ENCODE peak calls at places on chromosome 21, in seven cellular contexts. W is aorta; X is left cardiac atrium; C is HT-29; H is endothelial cell of umbilical vein; S is T-cell; L is stimulated activated CD8-positive, alpha-beta memory T cell treated with anti-CD3 and anti-CD28 coated beads, Interleukin-4, amount 100 ng/mL, for 4 hours. Q is an unnamed sample.

GRCh38 chr21:46005481-46005881 is 23.9 kb downstream of the COL6A1 start:
- DNase-seq in W (no peak), C (no peak), L (no peak), S (no peak), X (no peak), H (no peak), Q (no peak)

GRCh38 chr21:16072692-16073091 is 342.9 kb downstream of the USP25 start:
- DNase-seq in X (no peak), H (no peak), W (no peak), S (no peak), C (no peak), L (no peak), Q (no peak)

GRCh38 chr21:37153935-37154350 is 80.9 kb downstream of the TTC3 start:
- DNase-seq in W (no peak), X (no peak), C (no peak), S (no peak), H (peak), L (no peak), Q (peak)

GRCh38 chr21:41691205-41692203 is 75.3 kb downstream of the RIPK4 start:
- DNase-seq in L (no peak), H (no peak), W (no peak), X (no peak), C (no peak), S (no peak), Q (peak)

GRCh38 chr21:27407296-27407695 is 440.4 kb upstream of the ADAMTS5 start:
- DNase-seq in C (no peak), S (no peak), X (no peak), W (no peak), L (no peak), H (peak), Q (no peak)

GRCh38 chr21:36584980-36585940 is 105.3 kb upstream of the CLDN14 start:
- DNase-seq in L (no peak), W (no peak), S (peak), C (no peak), H (no peak), X (no peak), Q (no peak)

GRCh38 chr21:32496536-32496935 is 84.0 kb downstream of the EVA1C start:
- DNase-seq in X (no peak), C (no peak), H (no peak), L (no peak), S (no peak), W (peak), Q (no peak)

GRCh38 chr21:31235671-31236450 is 108.2 kb downstream of the TIAM1 start:
- DNase-seq in W (no peak), C (no peak), S (no peak), H (no peak), L (no peak), X (no peak), Q (no peak)

GRCh38 chr21:32406405-32406804 is 6.1 kb upstream of the EVA1C start:
- DNase-seq in X (peak), L (no peak), C (peak), S (no peak), H (peak), W (no peak), Q (no peak)

Q was measured in Right ventricle myocardium inferior.